ENCODE peak calls at places on chromosome 2, in five cellular contexts. B is body of pancreas, M is IMR-90, X is fibroblast of the aortic adventitia, Q is astrocyte. Z is an unnamed sample.

GRCh38 chr2:159399716-159400525 is 113.4 kb upstream of the WDSUB1 start:
- DNase-seq in B (no peak), M (peak; percentile 49), X (peak; percentile 17), Q (no peak), Z (no peak)

GRCh38 chr2:132815522-132815921 is 145.5 kb upstream of the LYPD1 start:
- DNase-seq in B (no peak), M (peak; percentile 98), X (peak; percentile 97), Q (peak; percentile 96), Z (peak; percentile 9)

GRCh38 chr2:86201951-86202692 is 2.9 kb downstream of the MRPL35 start:
- DNase-seq in B (no peak), M (no peak), X (peak; percentile 39), Q (peak; percentile 16), Z (no peak)

GRCh38 chr2:191678437-191679110 is 638 bp downstream of the NABP1 start:
- DNase-seq in B (peak; percentile 62), M (no peak), X (no peak), Q (no peak), Z (no peak)

GRCh38 chr2:85112906-85113625 is 20.1 kb upstream of the TCF7L1 start:
- DNase-seq in B (no peak), M (peak; percentile 55), X (no peak), Q (no peak), Z (no peak)

GRCh38 chr2:236001166-236001828 is 166.9 kb downstream of the GBX2 start:
- DNase-seq in B (no peak), M (no peak), X (no peak), Q (no peak), Z (no peak)

GRCh38 chr2:9961014-9961413 is 9.5 kb downstream of the GRHL1 start:
- DNase-seq in B (no peak), M (no peak), X (no peak), Q (no peak), Z (no peak)

GRCh38 chr2:192978317-192978874 is 783.7 kb upstream of the TMEFF2 start:
- DNase-seq in B (no peak), M (no peak), X (no peak), Q (no peak), Z (no peak)

GRCh38 chr2:70123051-70123828 is 36.0 kb downstream of the PCBP1 start:
- DNase-seq in B (peak; percentile 71), M (peak; percentile 50), X (peak; percentile 80), Q (peak; percentile 51), Z (no peak)

GRCh38 chr2:10788855-10789254 is 23.7 kb downstream of the PDIA6 start:
- DNase-seq in B (no peak), M (no peak), X (no peak), Q (no peak), Z (no peak)

GRCh38 chr2:69964353-69964831 is 3.0 kb upstream of the ASPRV1 start:
- DNase-seq in B (no peak), M (no peak), X (no peak), Q (no peak), Z (no peak)

GRCh38 chr2:23453936-23454460 is 69.0 kb downstream of the KLHL29 start:
- DNase-seq in B (no peak), M (no peak), X (no peak), Q (no peak), Z (no peak)

GRCh38 chr2:121359937-121360565 is 75.0 kb upstream of the TFCP2L1 start:
- DNase-seq in B (no peak), M (peak; percentile 70), X (no peak), Q (no peak), Z (no peak)

GRCh38 chr2:150470435-150470834 is 17.0 kb downstream of the RND3 start:
- DNase-seq in B (no peak), M (peak; percentile 21), X (peak; percentile 14), Q (no peak), Z (no peak)

DNA sequence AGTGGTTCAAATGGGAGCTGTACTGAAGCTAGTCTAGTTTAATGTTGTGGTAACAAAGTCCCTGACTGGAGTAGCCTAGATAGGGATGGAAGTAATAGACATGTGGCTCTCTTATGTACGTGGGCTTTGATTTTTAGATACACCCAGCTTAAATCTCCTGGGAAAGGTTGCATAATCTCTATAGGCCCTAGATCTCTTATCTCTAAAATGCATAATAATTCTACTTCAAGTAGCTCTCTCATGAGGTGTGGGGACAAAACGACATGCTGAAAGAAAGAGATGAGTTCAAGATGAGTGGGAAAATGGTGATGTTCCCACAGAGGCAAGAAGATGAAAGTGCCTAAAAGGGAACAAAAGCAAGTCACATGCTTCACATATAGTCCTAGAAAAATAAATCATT is 148.5 kb upstream of the ITGA4 start:
- DNase-seq in B (no peak), M (no peak), X (no peak), Q (no peak), Z (no peak)
- H3K4me3 ChIP-seq in B (no peak overlapping the region), M (no peak overlapping the region), X (no peak overlapping the region), Q (no peak overlapping the region), Z (no peak overlapping the region)

GRCh38 chr2:231604101-231604684 is 11.5 kb downstream of the TEX44 start:
- DNase-seq in B (peak; percentile 61), M (no peak), X (no peak), Q (no peak), Z (no peak)

GRCh38 chr2:231606941-231607340 is 14.3 kb downstream of the TEX44 start:
- DNase-seq in B (no peak), M (no peak), X (no peak), Q (no peak), Z (no peak)

GRCh38 chr2:231605607-231606091 is 13.0 kb downstream of the TEX44 start:
- DNase-seq in B (peak; percentile 17), M (no peak), X (no peak), Q (no peak), Z (no peak)

GRCh38 chr2:231602874-231603467 is 10.3 kb downstream of the TEX44 start:
- DNase-seq in B (no peak), M (no peak), X (no peak), Q (no peak), Z (no peak)

DNA sequence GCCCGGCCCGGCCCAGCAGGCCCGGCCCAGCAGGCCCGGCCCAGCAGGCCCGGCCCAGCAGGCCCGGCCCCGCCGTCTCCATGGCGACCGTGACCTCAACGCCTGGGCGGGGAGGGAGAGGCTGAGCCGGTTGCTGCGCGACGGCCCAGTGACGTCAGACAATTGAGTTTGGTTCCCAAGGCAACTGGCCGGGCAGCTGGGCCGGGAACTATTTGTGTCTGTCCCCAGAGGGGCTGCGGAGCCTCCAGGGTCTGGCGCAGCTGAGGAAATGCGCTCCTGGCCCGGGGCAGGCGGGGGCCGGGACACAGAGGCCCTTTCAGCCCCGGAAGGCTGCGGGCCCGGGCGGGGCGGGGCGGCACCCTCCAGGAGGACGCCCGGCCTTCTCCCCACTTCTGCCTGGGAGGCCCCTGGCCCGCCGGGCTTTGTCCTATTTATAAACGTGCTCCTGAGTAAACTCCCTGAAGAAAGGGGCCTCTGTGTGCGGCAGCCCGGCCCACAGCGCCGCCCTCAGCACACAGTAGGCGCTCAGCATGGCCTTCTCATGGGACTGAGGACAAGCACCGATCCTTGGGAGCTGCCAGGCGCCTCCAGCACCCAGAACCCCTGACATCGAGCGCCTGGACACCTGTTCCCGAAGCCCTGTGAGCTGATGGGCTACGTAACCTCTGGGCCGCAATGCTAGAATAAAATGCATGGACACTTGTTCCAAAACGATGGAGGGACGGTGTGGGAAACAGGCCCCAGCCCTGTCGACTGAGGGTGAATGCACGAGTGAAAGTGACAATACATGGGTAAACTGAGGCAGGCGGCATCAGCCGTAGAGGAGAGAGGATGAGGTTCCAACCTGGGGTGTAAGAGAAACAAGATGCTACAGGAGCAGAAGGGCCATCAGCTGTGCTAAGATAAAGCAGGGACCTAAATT is 12.3 kb downstream of the TEX44 start:
- DNase-seq in B (peak; percentile 99), M (peak; percentile 95), X (peak; percentile 99), Q (peak; percentile 92), Z (peak; percentile 86)
- TF ChIP-seq CTCF in B (no peak), M (no peak), X (no peak), Q (no peak), Z (no peak)

GRCh38 chr2:25254961-25255360 is 86.6 kb upstream of the POMC start:
- DNase-seq in B (no peak), M (no peak), X (no peak), Q (no peak), Z (no peak)

GRCh38 chr2:25252291-25253152 is 84.1 kb upstream of the POMC start:
- DNase-seq in B (peak; percentile 60), M (peak; percentile 14), X (peak; percentile 35), Q (peak; percentile 44), Z (no peak)

GRCh38 chr2:25251032-25251460 is 82.7 kb upstream of the POMC start:
- DNase-seq in B (no peak), M (no peak), X (no peak), Q (peak; percentile 16), Z (no peak)

GRCh38 chr2:25251461-25252273 is 83.3 kb upstream of the POMC start:
- DNase-seq in B (peak; percentile 47), M (peak; percentile 7), X (no peak), Q (peak; percentile 15), Z (no peak)

DNA sequence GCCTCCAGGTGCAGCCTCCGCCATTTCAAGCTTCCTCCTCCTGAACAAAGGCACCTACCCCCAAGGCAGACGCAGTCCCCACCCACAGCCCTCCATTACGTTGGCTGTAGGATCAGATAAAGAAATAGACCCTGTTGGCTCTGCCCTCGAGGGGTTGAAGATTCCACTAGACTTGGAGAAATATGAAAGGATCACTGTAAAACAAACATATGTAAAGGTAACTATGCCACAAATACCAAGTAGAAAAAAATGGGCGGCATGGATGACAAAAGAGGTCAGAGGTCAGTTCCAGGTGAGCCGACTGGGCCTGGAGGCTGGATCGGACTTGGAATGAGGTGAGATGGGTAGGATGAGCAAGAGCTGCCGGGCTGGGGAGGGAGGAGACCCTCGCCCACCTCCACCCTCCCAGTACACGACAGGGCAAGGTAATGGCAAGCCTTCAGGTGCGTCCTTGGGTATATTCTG is 84.8 kb upstream of the POMC start:
- DNase-seq in B (no peak), M (no peak), X (no peak), Q (no peak), Z (no peak)
- H3K4me3 ChIP-seq in B (no peak overlapping the region), M (no peak overlapping the region), X (no peak overlapping the region), Q (peak overlapping the region; percentile 34), Z (no peak overlapping the region)

GRCh38 chr2:20446280-20446916 is 476 bp upstream of the RHOB start:
- DNase-seq in B (no peak), M (no peak), X (no peak), Q (no peak), Z (no peak)

GRCh38 chr2:20448246-20449046 is 1.6 kb downstream of the RHOB start:
- DNase-seq in B (peak; percentile 22), M (peak; percentile 19), X (peak; percentile 35), Q (no peak), Z (no peak)

GRCh38 chr2:20447437-20448245 is 767 bp downstream of the RHOB start:
- DNase-seq in B (peak; percentile 64), M (peak; percentile 41), X (peak; percentile 58), Q (no peak), Z (no peak)

GRCh38 chr2:20444993-20445910 is 1.6 kb upstream of the RHOB start:
- DNase-seq in B (peak; percentile 16), M (no peak), X (no peak), Q (no peak), Z (no peak)

DNA sequence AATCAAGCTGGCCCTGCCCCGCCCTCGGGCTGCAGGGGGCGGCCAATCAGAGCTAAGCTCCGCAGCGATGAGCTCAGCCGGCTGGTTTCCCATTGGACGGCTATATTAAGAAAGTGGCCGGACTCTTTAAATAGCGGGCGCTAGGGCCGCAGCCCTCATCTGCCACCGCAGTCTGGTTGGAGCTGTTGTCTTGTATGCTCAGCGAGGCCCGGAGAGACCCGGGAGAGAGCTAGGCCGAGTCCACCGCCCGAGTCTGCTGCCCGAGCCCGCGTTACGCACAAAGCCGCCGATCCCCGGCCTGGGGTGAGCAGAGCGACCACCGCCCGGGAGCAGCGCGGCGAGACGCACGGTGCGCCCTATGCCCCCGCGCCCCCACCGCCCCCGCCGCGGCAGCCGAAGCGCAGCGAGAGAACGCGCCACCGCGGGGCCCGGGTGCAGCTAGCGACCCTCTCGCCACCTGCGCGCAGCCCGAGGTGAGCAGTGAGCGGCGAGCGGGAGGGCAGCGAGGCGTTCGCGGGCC is at the start of gene RHOB:
- DNase-seq in B (peak; percentile 98), M (peak; percentile 98), X (peak; percentile 99), Q (peak; percentile 93), Z (peak; percentile 88)
- TF ChIP-seq CTCF in B (no peak), M (no peak), X (peak; percentile 7), Q (no peak), Z (no peak)